ENCODE peak calls at places on chromosomes 12 and 14, in seven cellular contexts. T, N, Y, P, S, Q and D are unnamed samples.

GRCh38 chr14:92759300-92759678 is 10.9 kb upstream of the LGMN start:
- DNase-seq in Y (no peak), S (no peak), P (no peak), Q (no peak), N (peak; percentile 49), T (no peak), D (no peak)

GRCh38 chr12:105300883-105301282 is 29.6 kb upstream of the C12orf75 start:
- DNase-seq in P (no peak), N (no peak), Y (no peak), T (no peak), Q (no peak), S (no peak), D (no peak)

GRCh38 chr12:24133385-24133784 is 183.9 kb upstream of the SOX5 start:
- DNase-seq in P (peak; percentile 71), Q (peak; percentile 14), N (no peak), S (no peak), Y (no peak), T (no peak), D (peak; percentile 40)

GRCh38 chr14:64423987-64424386 is 35.8 kb downstream of the MTHFD1 start:
- DNase-seq in S (no peak), T (no peak), Q (no peak), P (no peak), N (peak; percentile 61), Y (no peak), D (no peak)

GRCh38 chr14:76720382-76720813 is 40.9 kb upstream of the VASH1 start:
- DNase-seq in S (peak; percentile 80), P (no peak), T (no peak), N (peak; percentile 38), Y (no peak), Q (peak; percentile 36), D (peak; percentile 34)

GRCh38 chr12:59737725-59738463 is 142.1 kb downstream of the SLC16A7 start:
- DNase-seq in P (no peak), Y (no peak), N (peak; percentile 46), S (no peak), Q (no peak), T (no peak), D (no peak)

GRCh38 chr12:57133013-57133569 is 4.8 kb downstream of the LRP1 start:
- DNase-seq in Y (no peak), S (no peak), T (no peak), N (peak; percentile 55), P (no peak), Q (no peak), D (no peak)

GRCh38 chr14:33061667-33062325 is 123.1 kb downstream of the NPAS3 start:
- DNase-seq in S (no peak), T (no peak), N (no peak), Y (no peak), Q (no peak), P (no peak), D (no peak)

GRCh38 chr14:92963301-92964123 is 40.6 kb downstream of the CHGA start:
- DNase-seq in P (no peak), Y (no peak), Q (peak; percentile 43), T (no peak), S (no peak), N (no peak), D (no peak)

GRCh38 chr14:95346820-95347219 is 27.1 kb upstream of the CLMN start:
- DNase-seq in P (no peak), T (peak; percentile 16), Q (no peak), S (no peak), N (no peak), Y (no peak), D (no peak)

GRCh38 chr14:32077081-32078029 is at the start of gene ARHGAP5:
- DNase-seq in Y (no peak), Q (peak; percentile 58), S (peak; percentile 76), N (peak; percentile 14), P (peak; percentile 83), T (no peak), D (no peak)

GRCh38 chr14:21749306-21749868 is 75.8 kb upstream of the OR4E1 start:
- DNase-seq in P (no peak), S (no peak), Y (no peak), Q (no peak), T (no peak), N (no peak), D (no peak)

GRCh38 chr12:1797991-1798733 is 22.2 kb upstream of the LRTM2 start:
- DNase-seq in Q (no peak), Y (no peak), P (no peak), N (no peak), T (no peak), S (peak; percentile 8), D (no peak)

GRCh38 chr14:32468955-32469354 is 139.9 kb downstream of the AKAP6 start:
- DNase-seq in N (peak; percentile 72), S (no peak), T (no peak), Y (no peak), Q (peak; percentile 28), P (no peak), D (no peak)

GRCh38 chr12:51183816-51184215 is 10.9 kb upstream of the TFCP2 start:
- DNase-seq in S (peak; percentile 65), N (peak; percentile 67), Y (no peak), P (no peak), T (no peak), Q (no peak), D (no peak)

GRCh38 chr12:128840862-128841468 is 12.3 kb upstream of the GLT1D1 start:
- DNase-seq in Q (no peak), Y (no peak), N (no peak), S (no peak), T (no peak), P (no peak), D (no peak)

GRCh38 chr14:96051642-96052540 is 12.7 kb downstream of the C14orf132 start:
- DNase-seq in S (no peak), Y (peak; percentile 12), Q (peak; percentile 33), P (peak; percentile 58), N (peak; percentile 8), T (peak; percentile 21), D (no peak)

GRCh38 chr14:100747021-100747586 is 20.4 kb downstream of the DLK1 start:
- DNase-seq in P (no peak), N (peak; percentile 92), T (peak; percentile 51), Q (peak; percentile 55), Y (peak; percentile 45), S (no peak), D (no peak)

GRCh38 chr14:104113631-104114420 is 24.6 kb upstream of the KIF26A start:
- DNase-seq in T (no peak), Q (no peak), N (no peak), P (peak; percentile 45), S (no peak), Y (no peak), D (no peak)

GRCh38 chr14:62662811-62663477 is 382.3 kb downstream of the KCNH5 start:
- DNase-seq in P (no peak), Y (no peak), S (no peak), Q (peak; percentile 2), N (peak; percentile 4), T (no peak), D (no peak)

DNA sequence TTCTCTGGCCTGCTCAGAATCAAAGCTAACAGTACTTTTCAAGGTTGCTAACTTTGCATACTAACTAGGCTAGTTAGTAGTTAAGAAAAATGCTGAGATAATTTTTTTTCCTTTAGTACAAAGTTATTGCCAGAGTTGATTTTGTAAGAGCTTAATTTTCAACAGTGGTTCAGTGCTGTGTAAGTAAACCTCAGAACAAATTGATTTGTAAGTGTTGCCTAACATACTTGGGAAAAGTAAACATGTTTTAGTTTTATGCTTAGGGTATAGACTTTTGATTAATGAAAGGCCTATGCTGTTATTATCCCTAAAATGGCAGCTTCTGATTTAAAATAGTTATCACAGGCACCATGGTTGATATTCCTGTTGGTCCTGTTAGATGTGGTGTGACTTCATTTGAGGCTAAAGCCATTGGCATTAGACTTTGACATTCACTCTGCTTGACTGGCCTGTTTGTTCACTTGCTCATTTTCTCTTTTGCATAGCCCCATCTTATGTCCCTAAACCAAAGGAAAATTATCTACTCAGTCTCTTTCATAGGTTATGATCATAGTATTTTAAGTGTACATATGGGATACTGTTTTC is 5.2 kb downstream of the CMAS start:
- DNase-seq in T (no peak), N (no peak), P (no peak), Y (no peak), S (no peak), Q (no peak), D (no peak)
- TF ChIP-seq RAD21 in T (no peak), N (no peak), P (no peak), Y (no peak), S (no peak), Q (no peak), D (no peak)

DNA sequence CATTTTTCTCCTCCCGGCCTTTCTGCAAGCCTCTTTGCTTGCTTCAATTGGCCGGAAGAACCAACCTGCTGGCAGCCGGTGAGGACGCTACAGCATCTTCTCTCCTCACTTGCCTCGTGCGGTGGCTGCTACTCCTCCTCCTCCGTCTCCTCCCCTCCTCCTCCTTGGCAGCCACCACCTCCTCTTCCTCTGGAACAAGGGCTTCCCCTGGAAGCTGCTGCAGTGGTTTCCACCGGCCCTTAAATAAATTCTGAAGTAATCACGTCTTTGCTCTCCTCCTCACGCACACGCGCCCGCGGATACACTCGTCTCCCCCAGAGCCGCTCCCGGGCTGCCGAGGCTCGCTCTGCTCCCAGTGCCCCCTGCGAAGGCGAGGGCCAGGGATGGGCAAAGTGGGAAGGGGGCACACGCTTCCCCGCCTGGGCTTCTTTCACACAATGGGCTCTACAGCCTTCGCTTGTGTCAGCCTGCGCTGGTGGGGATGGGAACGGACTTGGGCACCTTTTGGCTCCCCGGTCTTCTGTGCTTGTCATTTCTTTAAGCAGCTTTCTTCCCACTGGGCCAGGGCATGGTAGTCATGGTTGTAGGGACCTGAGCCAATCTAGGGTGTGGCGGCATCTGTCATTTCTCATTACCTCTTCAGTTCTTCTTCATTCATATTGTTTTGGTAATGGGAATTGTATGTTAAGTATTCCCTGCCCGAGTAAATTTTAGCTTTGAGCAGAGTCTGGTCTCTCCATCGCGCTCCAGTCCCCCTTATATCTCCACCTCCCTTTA is at the start of gene PPFIA2:
- DNase-seq in P (peak; percentile 60), Q (no peak), S (peak; percentile 60), T (no peak), Y (no peak), N (peak; percentile 4), D (no peak)
- TF ChIP-seq RAD21 in P (no peak), Q (no peak), S (no peak), T (no peak), Y (no peak), N (no peak), D (no peak)

GRCh38 chr12:101551362-101552114 is 43.2 kb upstream of the MYBPC1 start:
- DNase-seq in Q (no peak), N (no peak), P (no peak), S (no peak), Y (no peak), T (no peak), D (no peak)

GRCh38 chr12:101557092-101557491 is 37.7 kb upstream of the MYBPC1 start:
- DNase-seq in Q (no peak), P (no peak), S (no peak), N (no peak), T (no peak), Y (no peak), D (no peak)

GRCh38 chr12:101552277-101552676 is 42.5 kb upstream of the MYBPC1 start:
- DNase-seq in T (no peak), P (no peak), Q (no peak), Y (no peak), N (peak; percentile 65), S (no peak), D (no peak)
- TF ChIP-seq RAD21 in T (no peak), P (no peak), Q (no peak), Y (no peak), N (no peak), S (no peak), D (no peak)

DNA sequence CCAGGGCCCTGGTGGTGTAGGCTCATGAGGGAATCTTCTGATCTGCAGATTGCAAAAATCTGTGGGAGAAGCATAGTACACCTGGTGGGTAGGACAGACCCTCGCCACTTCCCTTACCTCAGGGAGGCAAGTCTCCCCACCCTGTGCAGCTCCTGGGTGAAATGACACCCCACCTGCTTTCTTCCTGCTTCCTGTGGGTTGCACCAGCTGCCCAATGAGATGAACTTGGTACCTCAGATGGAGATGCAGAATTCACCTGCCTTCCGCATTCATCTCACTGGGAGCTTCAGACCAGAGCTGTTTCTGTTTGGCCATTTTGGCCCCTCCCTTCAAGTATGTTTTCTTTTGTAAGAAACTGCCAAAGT is 4.7 kb downstream of the CLEC2D start:
- DNase-seq in P (no peak), T (no peak), S (no peak), Y (no peak), Q (no peak), N (no peak), D (no peak)
- TF ChIP-seq RAD21 in P (no peak), T (no peak), S (no peak), Y (no peak), Q (no peak), N (no peak), D (no peak)